ENCODE peak calls at places on chromosomes 13 and 19, in eight cellular contexts. M is activated effector memory CD4-positive, alpha-beta T cell treated with anti-CD3 and anti-CD28 coated beads, Interleukin-2, amount 50 U/mL, for 16 hours; S is activated CD4-positive, CD25-positive, alpha-beta regulatory T cell treated with anti-CD3 and anti-CD28 coated beads, Interleukin-2, amount 50 U/mL, for 72 hours; W is Peyer's patch; X is NCI-H226; E is NCI-H1105 treated with DMSO at 0.1 percent for 48 hours; Q is fibroblast of pulmonary artery; F is heart right ventricle. T is an unnamed sample.

GRCh38 chr13:30466358-30466714 is 600 bp upstream of the HMGB1 start:
- DNase-seq in F (no peak), E (no peak), M (no peak), Q (no peak), X (no peak), W (no peak), S (no peak), T (no peak)

GRCh38 chr19:14004619-14005380 is 1.3 kb downstream of the RFX1 start:
- DNase-seq in X (no peak), Q (no peak), S (no peak), W (peak), F (peak), M (no peak), E (no peak), T (no peak)

GRCh38 chr19:8046569-8047165 is 5.9 kb upstream of the CCL25 start:
- DNase-seq in E (no peak), M (no peak), S (no peak), F (no peak), W (no peak), X (no peak), Q (no peak), T (no peak)

GRCh38 chr19:17963936-17964691 is 2.8 kb upstream of the KCNN1 start:
- DNase-seq in W (no peak), S (no peak), F (no peak), Q (no peak), X (no peak), E (no peak), M (peak), T (no peak)

GRCh38 chr19:32652893-32653625 is 21.9 kb downstream of the ANKRD27 start:
- DNase-seq in M (no peak), S (no peak), W (peak), E (peak), Q (peak), X (peak), F (peak), T (no peak)

GRCh38 chr13:37656247-37656940 is 57.8 kb upstream of the POSTN start:
- DNase-seq in Q (peak), E (no peak), W (no peak), M (no peak), X (peak), S (no peak), F (no peak), T (no peak)

GRCh38 chr19:52646571-52647222 is 8.5 kb upstream of the ZNF83 start:
- DNase-seq in Q (no peak), X (no peak), S (no peak), W (no peak), F (no peak), M (no peak), E (no peak), T (no peak)

GRCh38 chr19:8373867-8374813 is 10.2 kb downstream of the ANGPTL4 start:
- DNase-seq in E (no peak), W (peak), Q (no peak), X (no peak), F (no peak), S (no peak), M (no peak), T (no peak)

GRCh38 chr19:516884-517424 is 9.7 kb downstream of the TPGS1 start:
- DNase-seq in M (no peak), S (no peak), E (no peak), W (no peak), X (no peak), F (no peak), Q (no peak), T (no peak)

GRCh38 chr13:97382276-97382675 is 51.7 kb upstream of the RAP2A start:
- DNase-seq in E (no peak), F (no peak), Q (no peak), X (no peak), M (no peak), S (no peak), W (no peak), T (no peak)

GRCh38 chr19:8252922-8253589 is 43.9 kb downstream of the CERS4 start:
- DNase-seq in S (peak), M (peak), F (peak), W (peak), X (peak), E (peak), Q (peak), T (no peak)

GRCh38 chr19:33290956-33291622 is 11.2 kb downstream of the CEBPA start:
- DNase-seq in S (no peak), W (peak), Q (no peak), M (no peak), F (no peak), X (no peak), E (no peak), T (no peak)

GRCh38 chr13:44853641-44854040 is 135.6 kb downstream of the NUFIP1 start:
- DNase-seq in M (no peak), X (no peak), W (peak), E (peak), S (no peak), F (no peak), Q (no peak), T (no peak)

GRCh38 chr19:28841531-28841930 is 371.4 kb downstream of the UQCRFS1 start:
- DNase-seq in X (no peak), M (no peak), W (no peak), Q (no peak), E (no peak), F (no peak), S (no peak), T (no peak)

GRCh38 chr19:246551-246950 is 44.7 kb downstream of the PLPP2 start:
- DNase-seq in W (no peak), Q (no peak), X (no peak), M (peak), F (no peak), S (no peak), E (no peak), T (no peak)

GRCh38 chr13:112980441-112980840 is 11.4 kb downstream of the MCF2L start:
- DNase-seq in Q (no peak), W (no peak), X (no peak), E (no peak), S (no peak), M (no peak), F (no peak), T (no peak)

GRCh38 chr13:101298517-101298916 is 117.8 kb downstream of the NALCN start:
- DNase-seq in E (no peak), X (no peak), Q (no peak), F (no peak), S (no peak), M (no peak), W (no peak), T (no peak)